ENCODE peak calls at places on chromosome 9, in ten cellular contexts. X is upper lobe of right lung; C is CD8-positive, alpha-beta T cell; L is tibial nerve; H is A549; U is CD4-positive, CD25-positive, alpha-beta regulatory T cell; E is pancreas; Q is IMR-90; W is right cardiac atrium; M is stomach. O is an unnamed sample. For H3K9me3, the result is how much of the 10 kb centered on the place peaks cover.

GRCh38 chr9:4116091-4116581 is 183.7 kb downstream of the GLIS3 start:
- DNase-seq in X (no peak), C (no peak), L (no peak), H (no peak), U (no peak), E (no peak), Q (peak), W (no peak), M (no peak), O (no peak)

GRCh38 chr9:21251162-21251561 is 11.4 kb upstream of the IFNA14 start:
- DNase-seq in X (no peak), C (no peak), L (no peak), H (no peak), U (no peak), E (no peak), Q (no peak), W (no peak), M (no peak), O (no peak)

GRCh38 chr9:111966851-111967250 is 70.2 kb downstream of the UGCG start:
- DNase-seq in X (no peak), C (no peak), L (no peak), H (peak), U (no peak), E (no peak), Q (peak), W (no peak), M (no peak), O (no peak)

GRCh38 chr9:88497224-88497623 is 37.8 kb upstream of the NXNL2 start:
- DNase-seq in X (peak), C (no peak), L (no peak), H (no peak), U (no peak), E (no peak), Q (no peak), W (no peak), M (no peak), O (no peak)

GRCh38 chr9:88809371-88809770 is 181.9 kb upstream of the S1PR3 start:
- DNase-seq in X (no peak), C (no peak), L (no peak), H (no peak), U (no peak), E (no peak), Q (peak), W (no peak), M (no peak), O (no peak)

GRCh38 chr9:4306066-4306787 is 6.4 kb upstream of the GLIS3 start:
- DNase-seq in X (no peak), C (no peak), L (no peak), H (no peak), U (no peak), E (no peak), Q (peak), W (no peak), M (no peak), O (no peak)

GRCh38 chr9:9942764-9943424 is 669.9 kb downstream of the PTPRD start:
- DNase-seq in X (peak), C (peak), L (peak), H (peak), U (peak), E (peak), Q (peak), W (peak), M (peak), O (peak)

GRCh38 chr9:110282023-110282766 is 25.9 kb upstream of the TXN start:
- DNase-seq in X (no peak), C (no peak), L (no peak), H (peak), U (no peak), E (no peak), Q (no peak), W (no peak), M (no peak), O (no peak)

GRCh38 chr9:117265253-117265652 is 149.6 kb downstream of the ASTN2 start:
- DNase-seq in X (no peak), C (no peak), L (no peak), H (no peak), U (no peak), E (no peak), Q (no peak), W (peak), M (no peak), O (no peak)

GRCh38 chr9:114226289-114227055 is 71.1 kb downstream of the COL27A1 start:
- DNase-seq in X (no peak), C (no peak), L (no peak), H (no peak), U (no peak), E (no peak), Q (no peak), W (no peak), M (no peak), O (no peak)

GRCh38 chr9:71446499-71447411 is 321.6 kb downstream of the CEMIP2 start:
- DNase-seq in X (peak), C (no peak), L (peak), H (peak), U (peak), E (peak), Q (peak), W (peak), M (peak), O (peak)

GRCh38 chr9:87405677-87406544 is 91.8 kb upstream of the DAPK1 start:
- DNase-seq in X (no peak), C (no peak), L (peak), H (peak), U (no peak), E (no peak), Q (no peak), W (peak), M (no peak), O (no peak)

GRCh38 chr9:3277200-3277599 is 248.6 kb downstream of the RFX3 start:
- DNase-seq in X (no peak), C (no peak), L (no peak), H (no peak), U (peak), E (no peak), Q (no peak), W (no peak), M (no peak), O (no peak)

GRCh38 chr9:69379250-69379982 is 54.4 kb downstream of the ENTREP1 start:
- DNase-seq in X (no peak), C (no peak), L (no peak), H (peak), U (no peak), E (no peak), Q (peak), W (peak), M (no peak), O (no peak)

GRCh38 chr9:21608200-21608599 is 126.1 kb upstream of the IFNE start:
- DNase-seq in X (no peak), C (no peak), L (no peak), H (no peak), U (no peak), E (no peak), Q (no peak), W (no peak), M (no peak), O (no peak)

GRCh38 chr9:97293207-97293721 is 14.2 kb upstream of the CCDC180 start:
- DNase-seq in X (no peak), C (no peak), L (peak), H (no peak), U (no peak), E (no peak), Q (peak), W (peak), M (no peak), O (no peak)

GRCh38 chr9:117938086-117938485 is 233.9 kb downstream of the TLR4 start:
- DNase-seq in X (no peak), C (no peak), L (no peak), H (no peak), U (no peak), E (no peak), Q (no peak), W (no peak), M (no peak), O (no peak)

GRCh38 chr9:132160802-132161742 is 786 bp upstream of the NTNG2 start:
- DNase-seq in X (no peak), C (peak), L (peak), H (peak), U (peak), E (no peak), Q (peak), W (no peak), M (peak), O (no peak)

GRCh38 chr9:4742246-4742645 is 1.2 kb upstream of the AK3 start:
- DNase-seq in X (no peak), C (no peak), L (no peak), H (no peak), U (no peak), E (no peak), Q (no peak), W (no peak), M (no peak), O (no peak)

GRCh38 chr9:4290427-4290837 is 9.4 kb downstream of the GLIS3 start:
- DNase-seq in X (no peak), C (no peak), L (no peak), H (peak), U (no peak), E (no peak), Q (no peak), W (no peak), M (no peak), O (no peak)

GRCh38 chr9:89922099-89922498 is 317.3 kb downstream of the GADD45G start:
- DNase-seq in X (no peak), C (no peak), L (no peak), H (no peak), U (no peak), E (no peak), Q (no peak), W (no peak), M (no peak), O (no peak)

GRCh38 chr9:126860757-126861466 is 473 bp downstream of the ZBTB34 start:
- DNase-seq in X (peak), C (no peak), L (no peak), H (no peak), U (peak), E (no peak), Q (no peak), W (peak), M (peak), O (peak)

GRCh38 chr9:136946893-136947891 is 2.1 kb downstream of the C8G start:
- DNase-seq in X (no peak), C (no peak), L (no peak), H (no peak), U (no peak), E (peak), Q (no peak), W (no peak), M (no peak), O (no peak)

GRCh38 chr9:132236662-132237311 is 74.9 kb downstream of the NTNG2 start:
- DNase-seq in X (no peak), C (no peak), L (no peak), H (no peak), U (no peak), E (no peak), Q (no peak), W (no peak), M (no peak), O (no peak)

DNA sequence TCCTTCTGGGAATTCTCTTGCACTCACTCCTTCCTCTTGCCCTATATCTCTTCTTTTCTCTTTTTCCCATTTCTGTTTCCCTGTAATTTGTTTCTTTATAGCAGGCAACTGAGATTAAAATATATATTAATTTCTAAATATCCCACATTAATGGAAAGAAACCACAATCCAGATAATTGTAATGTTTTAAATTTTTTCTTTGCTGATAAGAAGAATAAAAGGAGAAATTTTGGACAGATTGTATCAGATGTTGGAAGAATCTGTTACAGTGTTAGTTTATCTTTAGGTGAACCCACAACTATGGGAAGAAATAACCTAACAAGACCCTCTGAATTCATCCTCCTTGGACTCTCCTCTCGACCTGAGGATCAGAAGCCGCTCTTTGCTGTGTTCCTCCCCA is at the start of gene OR1L1:
- DNase-seq in X (no peak), C (no peak), L (no peak), H (no peak), U (no peak), E (no peak), Q (no peak), W (no peak), M (no peak), O (no peak)
- H3K9me3 ChIP-seq in X (under half), C (under half), L (under half), H (under half), U (under half), E (under half), Q (under half), W (under half), M (under half), O (under half)

GRCh38 chr9:128429505-128430086 is 8.9 kb downstream of the CERCAM start:
- DNase-seq in X (no peak), C (no peak), L (no peak), H (no peak), U (no peak), E (no peak), Q (no peak), W (no peak), M (no peak), O (no peak)
- H3K9me3 ChIP-seq in X (under half), C (under half), L (under half), H (under half), U (under half), E (under half), Q (under half), W (under half), M (under half), O (under half)

DNA sequence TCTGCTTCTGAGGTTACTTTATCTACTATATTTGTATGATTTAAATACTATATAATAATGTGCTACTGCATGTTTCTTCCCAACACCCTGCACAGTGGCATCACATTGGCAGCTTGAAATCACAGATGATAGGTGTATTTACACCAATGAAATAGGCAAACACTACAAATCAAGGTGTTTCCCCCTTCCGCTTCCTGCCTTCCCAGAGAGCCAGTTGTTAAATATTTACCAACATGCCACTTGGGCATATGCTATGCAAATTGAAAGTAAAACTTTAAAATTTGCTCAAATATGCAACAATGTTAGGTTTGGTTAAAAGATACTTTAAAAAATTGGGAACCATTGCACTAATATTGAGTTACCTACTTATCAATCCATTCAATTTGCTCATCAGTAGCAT is 58.2 kb upstream of the SMARCA2 start:
- DNase-seq in X (no peak), C (no peak), L (no peak), H (no peak), U (no peak), E (no peak), Q (no peak), W (no peak), M (no peak), O (no peak)
- H3K9me3 ChIP-seq in X (under half), C (under half), L (under half), H (under half), U (under half), E (under half), Q (under half), W (under half), M (under half), O (under half)

GRCh38 chr9:135139366-135139965 is 52.0 kb downstream of the OLFM1 start:
- DNase-seq in X (no peak), C (no peak), L (no peak), H (no peak), U (no peak), E (no peak), Q (no peak), W (no peak), M (no peak), O (no peak)
- H3K9me3 ChIP-seq in X (under half), C (under half), L (under half), H (under half), U (under half), E (under half), Q (under half), W (under half), M (under half), O (under half)

DNA sequence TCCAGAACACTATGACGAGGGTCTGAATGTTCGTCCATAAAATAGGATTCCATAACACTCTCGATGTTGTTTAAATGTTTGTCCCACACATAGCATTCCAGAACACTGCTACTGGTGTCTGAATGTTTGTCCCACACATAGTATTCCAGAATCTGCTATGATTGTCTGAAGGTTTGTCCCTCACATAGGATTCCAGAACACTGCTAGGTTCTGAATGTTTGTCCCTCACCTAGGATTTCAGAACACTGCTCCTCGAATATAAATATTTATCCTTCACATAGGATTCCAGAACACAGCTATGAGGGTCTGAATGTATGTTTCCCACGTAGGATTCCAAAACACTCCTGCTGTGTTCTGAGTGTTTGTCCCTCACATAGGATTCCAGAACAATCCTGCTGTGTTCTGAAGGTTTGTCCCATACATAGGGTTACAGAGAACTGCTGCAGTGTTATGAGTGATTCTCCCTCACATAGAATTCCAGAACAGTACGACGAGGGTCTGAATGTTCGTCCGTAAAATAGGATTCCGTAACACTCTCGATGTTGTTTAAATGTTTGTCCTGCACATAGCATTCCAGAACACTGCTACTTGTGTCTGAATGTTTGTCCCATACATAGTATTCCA is 215.3 kb downstream of the FOXD4L6 start:
- DNase-seq in X (no peak), C (no peak), L (no peak), H (no peak), U (no peak), E (no peak), Q (no peak), W (no peak), M (no peak), O (no peak)
- H3K9me3 ChIP-seq in X (half or more), C (half or more), L (under half), H (half or more), U (half or more), E (under half), Q (half or more), W (under half), M (half or more), O (half or more)

GRCh38 chr9:83956288-83957028 is 23.6 kb downstream of the HNRNPK start:
- DNase-seq in X (peak), C (peak), L (peak), H (peak), U (peak), E (peak), Q (no peak), W (peak), M (peak), O (peak)

GRCh38 chr9:83960991-83961390 is 19.0 kb downstream of the HNRNPK start:
- DNase-seq in X (no peak), C (no peak), L (no peak), H (no peak), U (no peak), E (no peak), Q (no peak), W (no peak), M (no peak), O (no peak)

GRCh38 chr9:83962165-83962564 is 17.9 kb downstream of the HNRNPK start:
- DNase-seq in X (no peak), C (no peak), L (no peak), H (peak), U (no peak), E (no peak), Q (peak), W (no peak), M (no peak), O (no peak)

GRCh38 chr9:83957029-83957513 is 22.9 kb downstream of the HNRNPK start:
- DNase-seq in X (no peak), C (no peak), L (no peak), H (no peak), U (peak), E (no peak), Q (no peak), W (no peak), M (no peak), O (no peak)

GRCh38 chr9:83959061-83959460 is 21.0 kb downstream of the HNRNPK start:
- DNase-seq in X (no peak), C (no peak), L (no peak), H (peak), U (no peak), E (no peak), Q (peak), W (no peak), M (no peak), O (no peak)
- H3K9me3 ChIP-seq in X (under half), C (under half), L (under half), H (under half), U (under half), E (under half), Q (under half), W (under half), M (under half), O (under half)

DNA sequence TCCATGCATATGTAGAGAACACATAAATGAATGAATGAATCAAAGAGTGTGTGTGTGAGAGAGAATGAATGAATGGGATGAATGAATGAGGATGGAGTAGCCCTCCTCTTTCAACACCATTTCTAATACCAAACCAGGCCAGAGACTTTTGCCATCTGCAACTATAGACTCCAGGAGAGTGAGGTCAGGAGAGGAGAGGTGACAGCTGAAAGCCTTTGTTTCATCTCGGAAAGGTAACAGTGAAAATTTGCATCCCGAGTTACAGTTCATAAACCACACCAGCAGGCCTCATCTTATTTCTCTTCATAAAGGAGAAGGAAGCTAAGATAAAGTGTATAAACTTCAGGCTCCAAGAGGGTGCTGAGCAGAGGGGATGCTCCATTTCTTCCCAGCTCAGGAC is 255.3 kb upstream of the KLF4 start:
- DNase-seq in X (no peak), C (no peak), L (no peak), H (no peak), U (no peak), E (no peak), Q (no peak), W (no peak), M (no peak), O (no peak)
- H3K9me3 ChIP-seq in X (under half), C (under half), L (under half), H (under half), U (under half), E (under half), Q (under half), W (under half), M (under half), O (under half)

DNA sequence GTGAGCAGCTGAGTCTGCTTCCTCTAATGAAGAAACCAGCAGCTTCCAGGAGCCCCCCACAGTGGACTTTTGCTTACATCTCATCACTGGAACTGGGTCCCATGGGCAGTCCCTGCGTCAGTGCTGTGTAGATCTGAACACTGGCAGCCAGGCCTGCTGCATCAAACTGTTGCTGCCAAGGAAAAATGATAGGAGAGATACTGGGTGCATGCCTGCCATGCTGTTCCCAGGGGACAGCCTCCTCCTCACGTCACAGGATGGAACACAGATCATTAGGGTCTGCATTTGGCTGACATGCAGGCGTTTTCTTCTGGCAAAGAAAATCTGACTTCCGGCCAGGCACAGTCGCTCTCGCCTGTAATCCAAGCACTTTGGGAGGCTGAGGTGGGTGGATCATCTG is 67.9 kb downstream of the OLFM1 start:
- DNase-seq in X (no peak), C (no peak), L (no peak), H (no peak), U (no peak), E (no peak), Q (no peak), W (no peak), M (no peak), O (no peak)
- H3K9me3 ChIP-seq in X (under half), C (under half), L (under half), H (under half), U (under half), E (under half), Q (under half), W (under half), M (under half), O (under half)

O was measured in T-helper 17 cell.